ENCODE peak calls at places on chromosomes 13 and 19, in ten cellular contexts. L is K562, A is tibial nerve, N is sigmoid colon, I is stomach, D is esophagus muscularis mucosa, E is upper lobe of left lung, S is GM12878, G is ovary, H is HepG2. W is an unnamed sample.
A peak's percentile ranks its signal among the peaks of the same experiment; 100 is the strongest.

GRCh38 chr13:30448441-30448840 is 17.3 kb downstream of the HMGB1 start:
- DNase-seq in H (no peak), I (no peak), D (no peak), G (no peak), A (no peak), N (no peak), S (no peak), E (no peak), L (no peak), W (no peak)

GRCh38 chr19:18761531-18762110 is 29.5 kb downstream of the COMP start:
- DNase-seq in I (peak; percentile 50), H (no peak), L (no peak), E (no peak), D (no peak), S (no peak), N (no peak), G (no peak), A (no peak), W (no peak)

GRCh38 chr19:43638991-43639494 is 607 bp downstream of the CADM4 start:
- DNase-seq in A (no peak), E (no peak), S (no peak), L (no peak), N (no peak), I (no peak), D (no peak), H (no peak), G (no peak), W (no peak)

GRCh38 chr19:18470153-18470552 is 32.2 kb upstream of the ISYNA1 start:
- DNase-seq in I (no peak), N (peak; percentile 69), L (peak; percentile 76), D (no peak), S (no peak), G (no peak), A (no peak), E (no peak), H (peak; percentile 55), W (no peak)

GRCh38 chr19:22600690-22601648 is 33.2 kb upstream of the ZNF492 start:
- DNase-seq in G (no peak), E (no peak), A (no peak), I (no peak), H (no peak), N (no peak), D (peak; percentile 89), L (no peak), S (no peak), W (no peak)

GRCh38 chr19:32647361-32647760 is 27.6 kb downstream of the ANKRD27 start:
- DNase-seq in A (no peak), N (no peak), E (no peak), D (no peak), H (no peak), G (no peak), L (no peak), I (no peak), S (no peak), W (no peak)

GRCh38 chr19:15265849-15266248 is 33.6 kb upstream of the EPHX3 start:
- DNase-seq in I (peak; percentile 93), S (no peak), L (no peak), N (peak; percentile 97), D (peak; percentile 96), G (peak; percentile 97), A (peak; percentile 84), H (no peak), E (peak; percentile 83), W (peak; percentile 75)

GRCh38 chr19:5690955-5691204 is 785 bp downstream of the RPL36 start:
- DNase-seq in L (no peak), G (no peak), S (no peak), H (no peak), N (no peak), D (no peak), E (no peak), A (no peak), I (no peak), W (peak; percentile 45)

GRCh38 chr13:53151692-53152421 is 123.2 kb downstream of the OLFM4 start:
- DNase-seq in N (no peak), G (no peak), L (peak; percentile 50), H (peak; percentile 43), I (peak; percentile 51), A (no peak), D (no peak), S (peak; percentile 32), E (no peak), W (peak; percentile 44)

DNA sequence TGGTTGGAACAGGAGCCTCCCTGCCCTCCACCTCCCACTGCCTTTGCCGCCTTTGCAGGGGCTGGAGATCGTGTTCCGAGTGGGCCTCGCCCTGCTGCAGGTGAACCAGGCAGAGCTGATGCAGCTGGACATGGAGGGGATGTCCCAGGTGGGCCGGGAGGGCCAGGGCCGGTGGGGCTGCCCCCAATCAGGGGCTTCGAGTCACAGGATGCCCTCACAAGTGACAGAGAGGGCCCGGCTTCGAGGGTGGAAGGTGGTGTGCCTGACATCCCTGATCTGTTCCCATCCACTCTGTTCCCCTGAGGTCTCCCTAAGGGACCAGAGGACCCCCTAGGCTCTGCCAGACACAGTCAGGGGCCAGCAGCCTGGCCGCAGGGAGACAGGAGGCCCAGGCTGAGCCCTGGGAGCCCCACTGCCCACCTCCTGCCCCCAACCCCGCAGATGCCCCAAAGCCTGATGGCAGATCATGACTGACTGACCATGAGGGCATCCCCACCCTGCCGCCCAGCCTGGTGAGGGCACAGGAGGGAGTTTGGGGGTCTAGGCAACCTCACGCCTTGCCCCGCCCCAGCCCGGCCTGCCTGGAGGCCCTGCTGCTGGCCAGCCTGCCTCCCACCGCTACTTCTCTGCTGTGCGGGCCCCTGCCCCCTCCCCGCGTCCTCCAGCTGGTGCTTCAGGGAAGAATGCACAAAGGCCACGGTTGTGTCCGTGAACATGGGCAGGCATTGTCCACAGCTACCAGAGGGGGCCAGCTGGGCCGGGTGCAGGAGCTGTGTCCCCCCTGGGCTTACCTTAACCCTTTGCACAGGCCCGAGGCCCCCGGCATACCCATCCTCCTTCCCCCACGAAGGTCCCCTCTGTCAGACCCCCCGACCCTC is 21.8 kb downstream of the EVI5L start:
- DNase-seq in N (no peak), H (no peak), D (no peak), I (no peak), G (peak; percentile 18), L (no peak), S (no peak), A (no peak), E (no peak), W (no peak)
- H3K36me3 ChIP-seq in N (peaks cover 13% of the 10 kb centered on the region), H (no peaks in the 10 kb centered on the region), D (no peaks in the 10 kb centered on the region), I (peaks cover 3% of the 10 kb centered on the region), G (no peaks in the 10 kb centered on the region), L (no peaks in the 10 kb centered on the region), S (no peaks in the 10 kb centered on the region), A (peaks cover 58% of the 10 kb centered on the region), E (peaks cover 3% of the 10 kb centered on the region), W (no peaks in the 10 kb centered on the region)

DNA sequence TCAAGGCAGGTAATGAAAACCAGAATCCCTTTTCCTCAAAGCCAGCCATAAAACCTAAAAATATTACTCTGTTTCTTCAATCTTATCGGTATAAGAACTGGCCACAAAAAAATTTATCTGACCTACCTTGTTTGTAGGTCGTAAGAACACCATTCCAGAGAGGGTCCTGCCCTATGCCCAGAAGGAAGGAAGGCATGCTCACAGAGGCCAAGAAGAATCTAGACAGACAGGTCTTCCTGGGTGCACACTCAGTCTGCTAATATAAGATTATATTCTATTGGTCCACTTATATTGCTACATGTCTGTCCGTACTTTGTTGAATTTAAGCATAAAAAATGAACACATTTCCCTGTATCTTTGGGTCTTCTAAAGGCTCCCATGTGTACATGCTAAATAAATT is 2136.1 kb upstream of the PCDH20 start:
- DNase-seq in I (no peak), H (no peak), N (no peak), G (no peak), E (no peak), L (no peak), D (no peak), S (no peak), A (no peak), W (no peak)
- TF ChIP-seq EP300 in I (no peak), H (no peak), N (no peak), G (no peak), E (no peak), L (no peak), D (no peak), S (no peak), A (no peak), W (no peak)

DNA sequence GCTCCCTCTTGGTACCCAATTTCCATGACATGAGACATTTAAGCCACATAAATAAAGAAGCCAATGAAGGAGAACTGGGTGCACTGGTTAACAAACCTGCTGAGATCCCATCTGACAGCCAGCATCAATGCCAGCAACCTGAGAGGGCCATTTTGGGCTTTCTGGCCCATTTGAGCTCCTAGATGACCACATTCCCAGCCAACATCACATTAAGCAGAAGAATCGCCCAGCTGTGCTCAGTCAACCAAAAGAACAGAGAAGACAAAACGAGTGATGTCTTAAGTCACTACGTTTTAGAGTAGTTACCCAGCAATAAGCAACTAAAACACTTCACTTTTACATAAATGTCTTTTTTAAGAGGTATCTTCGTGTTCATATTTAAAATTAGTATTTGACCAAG is 21.9 kb downstream of the LCP1 start:
- DNase-seq in I (no peak), A (no peak), G (no peak), D (no peak), S (no peak), E (no peak), N (no peak), H (no peak), L (no peak), W (no peak)
- H3K36me3 ChIP-seq in I (peaks cover 23% of the 10 kb centered on the region), A (no peaks in the 10 kb centered on the region), G (no peaks in the 10 kb centered on the region), D (no peaks in the 10 kb centered on the region), S (peaks cover 40% of the 10 kb centered on the region), E (no peaks in the 10 kb centered on the region), N (no peaks in the 10 kb centered on the region), H (no peaks in the 10 kb centered on the region), L (peaks cover 54% of the 10 kb centered on the region), W (no peaks in the 10 kb centered on the region)

GRCh38 chr13:43785166-43785680 is 1.5 kb downstream of the ENOX1 start:
- DNase-seq in I (no peak), D (no peak), N (no peak), G (no peak), H (no peak), L (no peak), E (no peak), A (no peak), S (no peak), W (no peak)

GRCh38 chr13:43784491-43784890 is 2.3 kb downstream of the ENOX1 start:
- DNase-seq in L (no peak), G (no peak), D (no peak), A (no peak), H (no peak), N (no peak), I (no peak), E (no peak), S (no peak), W (no peak)

GRCh38 chr13:43782686-43783085 is 4.1 kb downstream of the ENOX1 start:
- DNase-seq in A (no peak), G (no peak), L (no peak), E (no peak), S (no peak), I (no peak), H (no peak), D (no peak), N (no peak), W (no peak)

GRCh38 chr13:43785681-43786471 is 896 bp downstream of the ENOX1 start:
- DNase-seq in L (peak; percentile 6), E (peak; percentile 21), D (peak; percentile 95), H (no peak), G (peak; percentile 90), S (no peak), A (peak; percentile 51), I (peak; percentile 70), N (peak; percentile 96), W (peak; percentile 69)

DNA sequence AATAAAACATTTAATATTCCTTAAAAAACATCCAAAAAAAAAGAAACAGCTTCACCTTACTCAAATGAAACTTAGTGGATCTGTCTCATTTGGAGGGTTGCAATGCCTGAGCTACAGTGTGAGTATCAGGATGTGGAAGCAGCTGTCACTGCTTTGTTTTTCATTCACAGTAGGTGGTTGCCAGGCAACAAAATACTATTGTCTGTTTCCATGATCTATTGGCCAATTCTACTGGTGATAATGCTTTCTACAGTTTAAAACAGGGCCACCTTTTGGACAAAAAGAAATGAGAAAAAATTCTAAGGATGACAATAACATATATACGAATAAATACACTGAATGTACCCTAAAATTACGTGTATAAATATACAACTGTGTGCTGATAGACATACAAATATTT is 3.0 kb downstream of the ENOX1 start:
- DNase-seq in N (no peak), D (no peak), H (no peak), A (no peak), G (no peak), I (no peak), L (no peak), E (no peak), S (no peak), W (no peak)
- TF ChIP-seq EP300 in N (no peak), D (no peak), H (no peak), A (no peak), G (no peak), I (no peak), L (no peak), E (no peak), S (no peak), W (no peak)

W was measured in transverse colon.